ENCODE peak calls at places on chromosome 19, in four cellular contexts. I is K562, G is HepG2, O is SK-N-SH. H is an unnamed sample.

GRCh38 chr19:1521636-1522035 is 2.2 kb upstream of the PLK5 start:
- DNase-seq in O (no peak), G (no peak), I (no peak), H (no peak)

GRCh38 chr19:23823952-23824389 is 65.3 kb upstream of the ZNF681 start:
- DNase-seq in I (no peak), O (peak), G (peak), H (no peak)

GRCh38 chr19:18833849-18834643 is 2.3 kb downstream of the UPF1 start:
- DNase-seq in G (peak), I (peak), O (no peak), H (peak)

GRCh38 chr19:56348289-56348877 is 33.7 kb upstream of the ZSCAN5A start:
- DNase-seq in G (no peak), O (peak), I (no peak), H (peak)

GRCh38 chr19:33408538-33408937 is 35.0 kb downstream of the CEBPG start:
- DNase-seq in O (no peak), I (no peak), G (no peak), H (no peak)

GRCh38 chr19:21698215-21698614 is 69.2 kb downstream of the ZNF100 start:
- DNase-seq in G (peak), I (no peak), O (peak), H (peak)

GRCh38 chr19:35350591-35350990 is 2.9 kb downstream of the FFAR1 start:
- DNase-seq in G (no peak), O (no peak), I (no peak), H (no peak)

GRCh38 chr19:36916991-36917390 is 859 bp downstream of the ZNF568 start:
- DNase-seq in O (peak), I (no peak), G (no peak), H (no peak)

GRCh38 chr19:52570005-52570861 is at the start of gene ZNF701:
- DNase-seq in I (peak), G (peak), O (peak), H (peak)

GRCh38 chr19:38277549-38277948 is 13.2 kb downstream of the SPINT2 start:
- DNase-seq in G (no peak), I (no peak), O (no peak), H (no peak)

GRCh38 chr19:56015756-56016155 is 29.2 kb downstream of the NLRP5 start:
- DNase-seq in O (no peak), G (peak), I (peak), H (no peak)

GRCh38 chr19:51345076-51345620 is 3.2 kb upstream of the VSIG10L start:
- DNase-seq in O (no peak), I (no peak), G (no peak), H (no peak)

GRCh38 chr19:15911599-15912237 is 13.8 kb upstream of the CYP4F2 start:
- DNase-seq in I (no peak), O (no peak), G (no peak), H (no peak)

GRCh38 chr19:688214-688613 is 7.0 kb downstream of the PRSS57 start:
- DNase-seq in I (no peak), G (no peak), O (no peak), H (no peak)

GRCh38 chr19:52621376-52621775 is 16.8 kb downstream of the ZNF83 start:
- DNase-seq in O (no peak), I (no peak), G (no peak), H (no peak)

GRCh38 chr19:15587663-15588062 is 27.4 kb upstream of the CYP4F8 start:
- DNase-seq in I (no peak), G (no peak), O (no peak), H (no peak)

GRCh38 chr19:38850976-38851621 is 1.3 kb upstream of the HNRNPL start:
- DNase-seq in G (no peak), I (no peak), O (peak), H (peak)

GRCh38 chr19:18741566-18742121 is 49.5 kb downstream of the COMP start:
- DNase-seq in G (peak), O (no peak), I (no peak), H (no peak)

GRCh38 chr19:1340681-1341469 is 42.8 kb upstream of the NDUFS7 start:
- DNase-seq in I (no peak), G (no peak), O (no peak), H (no peak)

GRCh38 chr19:4172861-4173473 is 9.4 kb downstream of the SIRT6 start:
- DNase-seq in G (no peak), I (peak), O (peak), H (no peak)

GRCh38 chr19:38905186-38905539 is 5.4 kb downstream of the NFKBIB start:
- DNase-seq in O (no peak), I (no peak), G (no peak), H (no peak)

GRCh38 chr19:36849701-36850645 is 703 bp upstream of the ZNF345 start:
- DNase-seq in I (peak), G (peak), O (peak), H (peak)

GRCh38 chr19:51514866-51515481 is 13.4 kb upstream of the SIGLEC12 start:
- DNase-seq in O (peak), I (peak), G (peak), H (peak)

GRCh38 chr19:14168259-14168972 is 32.0 kb upstream of the ASF1B start:
- DNase-seq in G (no peak), I (no peak), O (peak), H (no peak)

GRCh38 chr19:33416307-33417215 is 43.1 kb downstream of the CEBPG start:
- DNase-seq in I (peak), O (peak), G (peak), H (peak)

GRCh38 chr19:43675269-43675879 is 5.4 kb upstream of the PLAUR start:
- DNase-seq in O (no peak), G (no peak), I (no peak), H (peak)

GRCh38 chr19:41367848-41368301 is 3.9 kb upstream of the B9D2 start:
- DNase-seq in O (no peak), I (peak), G (no peak), H (peak)

GRCh38 chr19:10168386-10168948 is 26.3 kb downstream of the DNMT1 start:
- DNase-seq in G (no peak), I (no peak), O (no peak), H (no peak)

GRCh38 chr19:1455336-1456120 is 5.6 kb downstream of the APC2 start:
- DNase-seq in G (peak), I (peak), O (peak), H (peak)

GRCh38 chr19:42311612-42312160 is 1.4 kb upstream of the TMEM145 start:
- DNase-seq in G (no peak), O (peak), I (no peak), H (no peak)

GRCh38 chr19:13215572-13216380 is 65.6 kb downstream of the IER2 start:
- DNase-seq in I (no peak), G (peak), O (no peak), H (no peak)

GRCh38 chr19:45278087-45278486 is 27.0 kb downstream of the MARK4 start:
- DNase-seq in I (no peak), O (no peak), G (no peak), H (no peak)

GRCh38 chr19:19489804-19490204 is 25.5 kb downstream of the TSSK6 start:
- DNase-seq in I (no peak), G (no peak), O (no peak), H (peak)

GRCh38 chr19:46789371-46789770 is 977 bp upstream of the SLC1A5 start:
- DNase-seq in I (no peak), O (no peak), G (no peak), H (no peak)

GRCh38 chr19:46787040-46787330 is 1.4 kb downstream of the SLC1A5 start:
- DNase-seq in I (no peak), G (no peak), O (no peak), H (no peak)

GRCh38 chr19:46788968-46789338 is 559 bp upstream of the SLC1A5 start:
- DNase-seq in O (no peak), G (no peak), I (no peak), H (no peak)

GRCh38 chr19:46787331-46788100 is 878 bp downstream of the SLC1A5 start:
- DNase-seq in O (peak), G (peak), I (peak), H (peak)

DNA sequence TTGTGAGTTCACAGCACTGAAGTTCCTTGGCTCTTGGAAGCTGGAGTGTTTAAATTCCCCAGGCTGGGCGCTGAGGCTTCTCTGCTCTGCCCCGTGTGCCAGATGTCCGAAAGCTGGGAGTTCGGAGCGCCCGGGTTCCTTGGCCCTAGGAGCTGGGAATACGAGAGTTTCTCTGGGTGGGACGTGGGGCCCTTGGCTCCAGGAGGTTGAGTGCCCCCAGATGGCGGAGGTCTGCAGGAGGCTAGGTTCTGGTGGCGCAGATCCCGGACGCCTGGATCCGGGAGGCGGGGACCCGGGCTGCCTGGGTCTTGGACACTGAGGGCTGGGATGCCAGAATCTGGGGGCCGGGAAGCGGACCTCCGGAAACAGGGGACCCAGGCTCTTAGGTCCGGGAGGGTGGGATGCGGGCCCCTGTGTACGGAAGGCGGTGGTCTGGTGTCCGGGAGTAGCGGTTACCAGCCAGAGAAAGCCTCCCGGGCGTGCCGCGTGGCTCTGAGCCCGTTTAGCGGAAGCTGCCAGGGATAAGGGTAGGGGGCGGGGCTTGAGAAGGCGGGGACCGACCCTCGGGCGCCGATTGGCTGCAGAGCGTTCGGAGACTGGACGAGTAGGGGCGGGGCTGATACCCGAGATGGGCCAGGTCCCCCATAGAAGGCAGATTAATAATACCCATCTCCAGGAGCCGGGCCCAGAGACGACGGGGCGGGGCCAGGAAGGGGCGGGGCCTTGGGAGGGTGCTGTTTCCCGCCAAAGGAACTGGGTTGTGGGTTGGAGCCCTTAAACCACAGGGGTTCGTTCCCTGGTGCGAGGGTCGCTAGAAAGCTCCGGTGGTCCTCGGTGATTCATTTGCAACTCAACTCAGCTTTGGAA is at the start of gene SLC1A5:
- DNase-seq in I (peak), O (peak), G (peak), H (peak)
- H3K27ac ChIP-seq in I (peak), O (peak), G (peak), H (peak)

DNA sequence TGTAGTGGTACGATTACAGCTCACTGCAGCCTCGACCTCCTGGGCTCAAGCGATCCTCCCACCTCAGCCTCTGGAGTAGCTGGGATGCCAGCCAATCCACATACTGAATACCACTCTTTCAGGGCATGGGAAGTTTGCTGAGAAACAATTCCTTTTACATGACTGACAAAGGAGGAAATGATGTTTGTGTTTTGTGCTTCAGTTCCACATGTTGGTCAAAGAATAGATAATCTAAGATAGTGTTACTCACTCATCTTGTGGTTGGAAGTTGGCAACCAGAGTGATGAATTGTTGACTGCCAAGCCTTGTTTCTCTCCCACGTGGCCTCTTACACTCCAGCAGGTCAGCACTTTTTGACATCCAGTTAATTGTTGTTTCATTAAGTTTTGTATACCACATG is 7.6 kb downstream of the MBD3L2B start:
- DNase-seq in O (no peak), G (no peak), I (no peak), H (no peak)
- TF ChIP-seq MAX in O (no peak), G (no peak), I (no peak), H (no peak)

DNA sequence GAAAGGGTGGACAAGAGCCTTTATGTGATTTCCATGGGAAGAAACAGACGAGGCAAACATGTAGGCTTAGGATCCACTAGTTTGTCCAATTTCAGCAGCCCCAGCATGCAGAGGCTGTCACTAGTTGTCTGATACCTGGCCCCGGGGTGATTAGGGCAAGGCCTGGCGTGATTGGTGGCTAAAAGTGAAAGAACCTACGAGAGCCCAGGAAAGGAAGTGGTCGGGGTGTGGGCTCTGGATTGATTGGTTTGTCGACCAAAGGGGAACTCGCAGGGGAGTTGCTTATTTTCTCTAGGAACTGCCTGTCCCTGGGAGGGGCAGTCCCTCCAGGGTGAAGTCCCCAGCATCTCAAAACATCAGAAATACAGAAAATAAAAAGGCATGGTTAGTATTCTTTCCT is 64.2 kb upstream of the UQCRFS1 start:
- DNase-seq in O (no peak), G (no peak), I (no peak), H (no peak)
- H2AFZ ChIP-seq in O (no peak), G (no peak), I (no peak), H (no peak)

DNA sequence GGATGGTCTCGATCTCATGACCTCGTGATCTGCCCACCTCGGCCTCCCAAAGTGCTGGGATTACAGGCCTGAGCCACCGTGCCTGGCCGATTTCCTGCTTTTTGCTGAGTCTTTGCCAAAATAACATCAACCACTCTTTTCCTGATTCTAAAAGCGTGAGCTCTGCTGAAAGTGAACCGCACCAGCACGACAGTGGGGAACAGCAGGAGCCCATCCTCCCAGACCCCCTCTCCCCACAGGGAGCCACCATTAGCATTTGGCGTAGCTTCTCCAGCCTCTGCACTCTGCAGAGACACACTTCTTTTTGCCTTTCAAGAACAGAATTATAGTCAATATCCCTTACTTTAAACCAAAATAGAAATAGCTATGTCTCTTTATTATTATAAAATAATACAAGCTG is 41.3 kb downstream of the MYH14 start:
- DNase-seq in O (no peak), G (no peak), I (no peak), H (no peak)
- H3K27ac ChIP-seq in O (no peak), G (no peak), I (no peak), H (no peak)

DNA sequence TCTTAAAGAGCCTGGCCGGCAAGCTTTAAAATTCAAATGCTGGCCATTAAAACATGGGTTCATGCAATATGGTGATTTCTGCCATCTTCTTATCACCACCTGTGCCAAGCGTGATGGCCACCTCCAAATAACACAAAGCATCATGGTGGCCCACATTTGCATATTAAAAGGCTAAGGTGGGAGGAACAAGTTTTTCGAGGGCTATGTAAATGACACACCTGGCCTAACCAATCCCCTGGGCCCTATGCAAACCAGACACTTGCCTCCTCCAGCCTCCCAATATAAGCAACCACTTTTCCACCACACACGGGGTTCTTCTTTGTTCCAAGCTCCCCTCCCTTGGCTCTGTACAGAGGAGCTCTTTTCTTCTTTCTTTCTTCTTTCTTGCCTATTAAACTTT is 14.4 kb downstream of the LILRB4 start:
- DNase-seq in G (no peak), O (no peak), I (no peak), H (no peak)
- TF ChIP-seq MAX in G (no peak), O (no peak), I (no peak), H (no peak)

GRCh38 chr19:6313398-6313969 is 19.9 kb downstream of the ACER1 start:
- DNase-seq in G (no peak), I (peak), O (no peak), H (no peak)
- H2AFZ ChIP-seq in G (no peak), I (peak), O (no peak), H (no peak)

GRCh38 chr19:2603320-2603719 is 99.2 kb downstream of the GNG7 start:
- DNase-seq in O (no peak), I (no peak), G (no peak), H (no peak)
- H3K27ac ChIP-seq in O (peak), I (no peak), G (no peak), H (no peak)